ENCODE peak calls at places on chromosomes 1 and 21, in four cellular contexts. P is GM12878, B is astrocyte, Y is IMR-90. G is an unnamed sample. For H4K20me1 and H3K4me1, the result is how much of the 10 kb centered on the place peaks cover.

GRCh38 chr1:248856176-248856575 is 2.7 kb downstream of the ZNF692 start:
- DNase-seq in Y (no peak), P (no peak), B (no peak), G (no peak)

GRCh38 chr1:21956720-21957552 is 19.8 kb upstream of the HSPG2 start:
- DNase-seq in Y (peak), P (no peak), B (peak), G (peak)

GRCh38 chr1:109385417-109385816 is 12.3 kb downstream of the SORT1 start:
- DNase-seq in P (no peak), Y (no peak), B (no peak), G (no peak)

GRCh38 chr1:243421784-243422183 is 165.9 kb downstream of the SDCCAG8 start:
- DNase-seq in B (peak), Y (peak), P (no peak), G (peak)

GRCh38 chr1:10598088-10598712 is 123.5 kb downstream of the PEX14 start:
- DNase-seq in B (no peak), Y (no peak), P (no peak), G (peak)

GRCh38 chr21:45363921-45364463 is 41.0 kb upstream of the COL18A1 start:
- DNase-seq in Y (peak), B (peak), P (peak), G (peak)

GRCh38 chr1:111615874-111616715 is 3.5 kb upstream of the RAP1A start:
- DNase-seq in B (no peak), P (peak), Y (peak), G (no peak)

GRCh38 chr21:18887922-18888602 is 484.5 kb upstream of the TMPRSS15 start:
- DNase-seq in Y (no peak), B (no peak), P (no peak), G (no peak)

GRCh38 chr1:89995595-89996397 is 886 bp downstream of the ZNF326 start:
- DNase-seq in P (no peak), Y (no peak), B (peak), G (peak)

GRCh38 chr21:39156024-39156423 is 27.2 kb downstream of the PSMG1 start:
- DNase-seq in B (peak), P (no peak), Y (peak), G (no peak)

GRCh38 chr1:20324704-20325406 is 34.2 kb downstream of the VWA5B1 start:
- DNase-seq in Y (no peak), P (no peak), B (no peak), G (no peak)

GRCh38 chr1:65393345-65393744 is 27.1 kb upstream of the LEPR start:
- DNase-seq in Y (peak), P (peak), B (peak), G (peak)

GRCh38 chr1:65372557-65372956 is 47.9 kb upstream of the LEPR start:
- DNase-seq in B (no peak), P (no peak), Y (no peak), G (peak)

DNA sequence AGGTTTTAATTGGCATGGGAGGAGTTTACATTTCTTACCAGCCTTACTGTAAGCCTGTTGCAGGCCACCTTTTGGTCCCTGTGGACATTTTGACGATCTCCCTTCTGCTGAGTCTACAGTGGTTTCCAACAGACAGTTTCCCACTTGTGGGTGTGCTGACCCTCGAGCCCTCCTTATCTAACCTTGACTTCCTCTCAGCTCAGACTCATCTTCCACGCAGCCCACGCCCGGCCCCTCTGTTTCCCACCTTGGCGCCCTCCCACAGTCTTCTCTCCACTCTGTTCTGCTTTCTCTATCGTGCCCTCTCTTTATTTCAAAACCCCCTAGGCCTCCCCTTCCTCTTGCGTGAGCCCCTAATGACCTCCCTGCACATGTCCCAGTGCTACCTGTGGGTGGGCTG is 6.1 kb upstream of the ARL8A start:
- DNase-seq in P (no peak), Y (no peak), B (no peak), G (no peak)
- H4K20me1 ChIP-seq in P (under half), Y (under half), B (under half), G (under half)

GRCh38 chr1:98403981-98404380 is 257.5 kb upstream of the SNX7 start:
- DNase-seq in P (no peak), B (no peak), Y (no peak), G (no peak)
- H3K4me1 ChIP-seq in P (under half), B (under half), Y (under half), G (under half)

DNA sequence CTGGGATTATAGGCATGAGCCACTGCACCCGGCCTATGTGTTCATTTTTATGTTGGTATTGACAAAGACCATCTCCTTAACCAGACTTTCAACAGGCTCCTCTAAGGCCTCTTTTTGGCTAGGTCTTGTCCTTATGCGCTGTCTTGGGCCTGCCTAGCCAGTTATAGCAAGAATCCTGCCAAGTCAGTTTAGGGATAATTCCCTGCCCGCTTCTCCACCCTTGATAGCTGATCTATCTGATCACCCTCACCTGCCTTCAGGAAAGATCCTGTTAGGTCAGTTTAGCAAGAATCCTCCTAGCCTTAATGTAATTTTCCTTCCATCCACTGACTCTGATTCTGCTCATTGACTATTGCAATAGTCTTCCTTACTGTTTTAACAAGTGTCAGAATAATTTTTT is 2.4 kb upstream of the B4GALT3 start:
- DNase-seq in Y (no peak), P (no peak), B (no peak), G (no peak)
- H3K27ac ChIP-seq in Y (no peak), P (no peak), B (no peak), G (no peak)

GRCh38 chr1:156253634-156254033 is 5.8 kb upstream of the PAQR6 start:
- DNase-seq in P (no peak), B (no peak), Y (no peak), G (no peak)
- H4K20me1 ChIP-seq in P (under half), B (half or more), Y (under half), G (under half)

DNA sequence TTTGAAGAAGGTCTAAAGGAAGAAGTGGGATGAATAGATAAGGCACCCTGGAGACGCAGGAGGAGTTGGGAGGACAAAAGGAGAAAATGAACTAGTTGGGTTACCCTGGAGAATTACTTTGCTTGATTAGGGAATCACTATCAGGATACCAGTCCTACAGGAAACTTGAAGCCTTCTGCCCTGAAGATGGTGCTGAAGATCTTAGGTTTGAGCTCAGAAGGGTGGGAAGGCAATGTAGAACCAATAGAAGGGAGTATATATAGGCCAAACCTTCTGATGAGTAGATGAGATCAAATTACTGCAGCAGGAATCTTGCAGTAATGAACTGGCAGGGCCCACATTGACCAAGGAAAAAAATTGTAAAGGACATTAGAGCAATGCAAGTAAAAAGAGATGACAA is 116.4 kb upstream of the CACYBP start:
- DNase-seq in P (no peak), B (peak), Y (peak), G (peak)
- H3K4me1 ChIP-seq in P (under half), B (under half), Y (under half), G (under half)

DNA sequence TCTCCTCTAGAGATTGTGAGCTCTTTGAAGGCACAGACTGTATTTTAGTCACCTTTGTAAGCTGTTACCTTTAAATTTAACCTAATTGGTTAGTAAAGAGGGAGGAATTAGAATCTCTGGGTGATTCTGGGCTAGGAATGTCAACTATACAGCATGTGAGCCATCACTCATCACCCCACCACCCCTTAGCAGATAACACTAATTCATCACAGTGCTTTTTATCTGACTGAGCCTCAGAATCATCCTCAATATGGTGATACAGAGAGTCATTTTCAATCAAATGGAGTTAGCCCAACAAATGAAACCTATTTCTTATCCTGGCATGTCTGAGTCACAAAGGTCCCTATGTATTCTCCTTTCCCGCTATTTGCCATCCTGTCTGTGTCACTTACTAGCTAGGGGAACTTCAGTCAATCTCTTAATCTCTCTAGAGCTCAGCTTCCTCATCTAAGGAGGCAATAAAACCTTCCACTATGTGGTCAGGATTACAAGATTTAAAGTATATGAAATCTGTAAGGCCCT is 13.3 kb downstream of the KCNJ10 start:
- DNase-seq in Y (no peak), P (no peak), B (no peak), G (no peak)
- H3K27ac ChIP-seq in Y (no peak), P (no peak), B (no peak), G (no peak)

GRCh38 chr1:1832820-1833219 is 54.5 kb upstream of the NADK start:
- DNase-seq in P (no peak), Y (peak), B (peak), G (peak)

GRCh38 chr1:1835546-1835945 is 55.3 kb downstream of the GNB1 start:
- DNase-seq in Y (no peak), P (no peak), B (no peak), G (no peak)

GRCh38 chr1:1833916-1834325 is 55.7 kb upstream of the NADK start:
- DNase-seq in P (peak), B (peak), Y (peak), G (no peak)

GRCh38 chr1:1832151-1832550 is 53.9 kb upstream of the NADK start:
- DNase-seq in Y (no peak), P (no peak), B (no peak), G (no peak)

DNA sequence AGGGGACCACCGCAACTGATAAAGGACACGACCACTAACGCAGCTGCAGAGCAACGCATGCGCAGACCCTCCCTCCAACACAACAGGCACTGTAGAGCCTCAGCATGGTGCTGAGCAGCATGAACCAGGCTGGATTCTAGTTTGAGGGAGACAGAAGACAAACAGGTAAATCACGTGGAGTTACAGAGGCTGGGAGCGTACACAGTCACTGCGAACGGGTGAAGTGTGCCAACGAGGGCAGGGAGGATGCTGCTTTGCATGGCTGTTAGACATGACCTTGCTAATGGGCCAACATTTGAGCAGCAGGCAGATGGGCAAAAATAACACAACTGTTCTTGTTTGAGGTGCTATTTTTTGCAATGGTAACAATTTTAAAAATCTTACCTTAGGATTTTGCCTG is 55.2 kb upstream of the NADK start:
- DNase-seq in P (no peak), Y (no peak), B (no peak), G (no peak)
- H4K20me1 ChIP-seq in P (under half), Y (half or more), B (half or more), G (under half)

DNA sequence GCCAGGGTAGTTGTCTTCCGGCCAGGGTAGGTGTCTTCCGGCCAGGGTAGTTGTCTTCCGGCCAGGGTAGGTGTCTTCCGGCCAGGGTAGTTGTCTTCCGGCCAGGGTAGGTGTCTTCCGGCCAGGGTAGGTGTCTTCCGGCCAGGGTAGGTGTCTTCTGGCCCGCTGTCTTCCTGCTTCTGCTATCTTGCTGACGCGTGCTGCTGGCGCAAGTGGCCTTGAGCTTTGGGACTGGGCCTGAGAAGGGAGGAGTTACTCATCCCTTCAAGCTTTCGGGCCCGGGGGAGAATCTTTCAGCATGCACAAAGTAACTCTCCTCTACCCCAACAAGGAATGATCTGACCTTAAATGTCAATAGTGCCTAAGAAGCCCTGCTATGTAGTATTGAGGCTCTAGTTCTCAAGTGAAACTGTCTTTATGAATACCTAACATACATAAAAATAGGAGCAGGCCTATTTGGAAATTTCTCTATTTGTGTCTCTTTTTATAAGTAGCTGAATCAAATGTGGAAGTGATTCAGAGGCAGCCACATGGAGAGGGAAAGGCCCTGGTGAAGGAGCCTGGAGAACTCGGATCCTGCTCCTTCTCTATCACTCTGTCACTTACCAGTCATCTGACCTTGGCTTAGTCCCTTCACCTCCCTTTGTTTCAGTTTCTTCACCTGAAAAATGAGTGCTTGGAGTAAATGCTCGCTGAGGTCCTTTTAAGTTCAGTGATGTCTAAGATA is 65.6 kb downstream of the RGL1 start:
- DNase-seq in Y (peak), P (no peak), B (no peak), G (peak)
- H3K4me1 ChIP-seq in Y (under half), P (under half), B (under half), G (under half)

G was measured in PC-3.